ENCODE peak calls at places on chromosomes 5 and 9, in four cellular contexts. R, A, J and P are unnamed samples.

GRCh38 chr9:117344892-117345660 is 69.8 kb downstream of the ASTN2 start:
- DNase-seq in R (no peak), A (no peak), J (no peak), P (no peak)

GRCh38 chr5:151902215-151902614 is 22.4 kb downstream of the GLRA1 start:
- DNase-seq in A (no peak), J (no peak), R (no peak), P (no peak)

GRCh38 chr9:71364196-71364955 is 243.0 kb upstream of the TRPM3 start:
- DNase-seq in R (no peak), J (no peak), A (no peak), P (no peak)

GRCh38 chr5:107670028-107670926 is 460 bp downstream of the EFNA5 start:
- DNase-seq in J (peak), R (no peak), A (peak), P (peak)

GRCh38 chr9:72362680-72363139 is 2.3 kb downstream of the ZFAND5 start:
- DNase-seq in A (peak), R (peak), J (peak), P (no peak)

GRCh38 chr5:10333154-10334006 is 20.1 kb upstream of the MARCHF6 start:
- DNase-seq in R (peak), A (peak), J (no peak), P (no peak)

GRCh38 chr5:170312666-170313065 is 15.1 kb upstream of the LCP2 start:
- DNase-seq in A (no peak), R (no peak), J (no peak), P (no peak)

GRCh38 chr9:119873877-119874276 is 504.6 kb upstream of the BRINP1 start:
- DNase-seq in A (no peak), J (no peak), R (no peak), P (no peak)

GRCh38 chr9:127444921-127445850 is 6.0 kb downstream of the RPL12 start:
- DNase-seq in R (no peak), J (no peak), A (no peak), P (no peak)

GRCh38 chr5:55160493-55161209 is 680 bp downstream of the GPX8 start:
- DNase-seq in R (peak), A (peak), J (no peak), P (peak)

GRCh38 chr5:168076561-168076991 is 214.9 kb upstream of the WWC1 start:
- DNase-seq in R (peak), A (no peak), J (peak), P (no peak)

GRCh38 chr5:68518286-68518685 is 302.7 kb downstream of the PIK3R1 start:
- DNase-seq in J (no peak), A (no peak), R (no peak), P (no peak)

GRCh38 chr5:55820488-55820887 is 30.7 kb upstream of the IL31RA start:
- DNase-seq in R (no peak), A (no peak), J (no peak), P (no peak)

GRCh38 chr9:129845373-129845772 is 10.1 kb downstream of the USP20 start:
- DNase-seq in J (no peak), R (no peak), A (no peak), P (no peak)

GRCh38 chr5:110770286-110770685 is 31.5 kb downstream of the SLC25A46 start:
- DNase-seq in J (no peak), R (no peak), A (no peak), P (no peak)

GRCh38 chr9:130872912-130873503 is 23.6 kb downstream of the QRFP start:
- DNase-seq in J (no peak), A (peak), R (no peak), P (no peak)

GRCh38 chr5:121144764-121145163 is 680.7 kb downstream of the PRR16 start:
- DNase-seq in J (no peak), R (no peak), A (no peak), P (peak)

GRCh38 chr5:172454355-172455086 is at the start of gene SH3PXD2B:
- DNase-seq in R (peak), A (peak), J (peak), P (peak)

GRCh38 chr5:89071101-89071940 is 188.3 kb upstream of the MEF2C start:
- DNase-seq in A (no peak), J (no peak), R (no peak), P (no peak)

GRCh38 chr5:141351591-141351990 is 1.7 kb downstream of the PCDHGB1 start:
- DNase-seq in R (no peak), A (no peak), J (no peak), P (no peak)

GRCh38 chr5:157387683-157388093 is 72.3 kb upstream of the NIPAL4 start:
- DNase-seq in R (no peak), A (no peak), J (no peak), P (peak)

GRCh38 chr5:151719228-151719861 is 32.6 kb upstream of the SPARC start:
- DNase-seq in J (peak), R (peak), A (no peak), P (no peak)

GRCh38 chr9:117444466-117444865 is 29.6 kb upstream of the ASTN2 start:
- DNase-seq in A (no peak), R (no peak), J (no peak), P (no peak)

GRCh38 chr9:87270241-87271234 is 227.1 kb upstream of the DAPK1 start:
- DNase-seq in J (no peak), A (peak), R (peak), P (no peak)

GRCh38 chr9:34550681-34551270 is 28.0 kb upstream of the ENHO start:
- DNase-seq in R (no peak), J (no peak), A (peak), P (no peak)

GRCh38 chr5:11955386-11955785 is 51.1 kb upstream of the CTNND2 start:
- DNase-seq in A (no peak), J (no peak), R (no peak), P (peak)

GRCh38 chr9:27367175-27367798 is 70.3 kb upstream of the EQTN start:
- DNase-seq in J (no peak), R (no peak), A (no peak), P (no peak)

GRCh38 chr9:131042666-131043065 is 33.7 kb downstream of the LAMC3 start:
- DNase-seq in A (no peak), J (no peak), R (no peak), P (no peak)

GRCh38 chr5:17511775-17512325 is 6.3 kb upstream of the TAF11L3 start:
- DNase-seq in J (no peak), A (no peak), R (no peak), P (no peak)

GRCh38 chr5:172343741-172344140 is 60.2 kb upstream of the UBTD2 start:
- DNase-seq in A (no peak), J (no peak), R (no peak), P (no peak)

GRCh38 chr9:122389799-122390481 is 19.1 kb downstream of the PTGS1 start:
- DNase-seq in J (no peak), R (peak), A (no peak), P (no peak)

DNA sequence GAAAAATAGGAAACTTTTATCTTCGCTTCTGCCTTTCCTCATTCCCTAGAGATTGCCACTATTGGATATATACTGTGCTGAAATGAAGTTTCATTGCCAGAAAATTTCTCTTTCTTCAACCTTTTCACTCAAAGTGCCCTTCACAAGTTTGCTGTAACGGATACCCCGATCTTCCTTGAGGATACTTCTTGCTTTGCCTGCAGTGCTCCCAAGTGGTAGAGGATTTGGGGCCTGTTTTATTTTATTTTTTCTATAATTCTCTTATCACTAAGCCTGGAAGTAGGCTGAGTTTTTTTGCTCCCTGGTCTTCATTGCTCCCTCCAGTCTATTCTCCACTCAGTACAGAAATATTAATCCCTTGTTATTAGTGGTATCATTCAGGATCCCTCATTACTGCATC is 481.4 kb upstream of the CDH18 start:
- DNase-seq in A (no peak), J (no peak), R (no peak), P (no peak)
- TF ChIP-seq CTCF in A (no peak), J (no peak), R (no peak), P (no peak)

DNA sequence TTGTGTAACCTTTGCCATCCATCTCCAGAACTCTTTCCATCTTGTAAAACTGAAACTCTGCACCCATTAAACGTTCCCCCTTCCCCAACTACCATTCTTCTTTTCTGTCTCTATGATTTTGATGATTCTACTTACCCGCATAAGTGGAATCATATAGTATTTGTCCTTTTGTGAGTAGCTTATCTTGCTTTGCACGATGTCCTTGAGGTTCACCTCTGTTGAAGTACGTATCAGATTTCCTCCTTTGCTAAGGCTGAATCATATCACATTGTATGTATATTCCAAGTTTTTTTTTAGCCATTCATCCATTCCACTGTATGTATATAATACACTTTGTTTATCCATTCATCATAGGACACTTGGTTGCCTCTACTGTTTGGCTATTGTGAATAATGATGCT is 2.9 kb upstream of the RNF130 start:
- DNase-seq in A (no peak), J (no peak), R (no peak), P (no peak)
- TF ChIP-seq CTCF in A (no peak), J (no peak), R (no peak), P (no peak)

GRCh38 chr5:74216012-74216411 is 424.5 kb downstream of the ENC1 start:
- DNase-seq in R (no peak), J (no peak), A (no peak), P (no peak)

GRCh38 chr5:74209566-74209965 is 431.0 kb downstream of the ENC1 start:
- DNase-seq in R (no peak), J (no peak), A (no peak), P (no peak)

GRCh38 chr5:74206571-74207550 is 433.7 kb downstream of the ENC1 start:
- DNase-seq in R (peak), J (peak), A (peak), P (peak)

DNA sequence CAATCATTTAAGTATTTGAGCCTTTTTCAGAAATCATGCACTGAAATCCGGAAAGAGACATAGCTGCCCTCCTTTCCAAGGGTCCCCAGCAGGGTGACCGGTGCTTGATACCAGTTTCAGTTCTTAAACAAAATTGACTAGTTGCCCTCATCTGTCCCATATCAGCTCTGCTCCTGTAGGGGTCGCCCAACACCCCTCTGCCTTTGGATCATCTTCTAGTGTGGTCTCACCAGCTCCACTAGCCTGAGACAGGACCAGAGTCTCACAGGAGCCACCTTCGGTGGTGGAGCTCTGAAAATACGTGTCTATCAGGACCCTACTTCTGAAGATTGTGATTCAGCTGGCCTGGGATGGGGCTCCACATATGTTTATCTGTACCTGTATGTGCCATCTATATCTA is 428.2 kb downstream of the ENC1 start:
- DNase-seq in R (peak), J (peak), A (no peak), P (no peak)
- TF ChIP-seq CTCF in R (no peak), J (peak), A (peak), P (no peak)

GRCh38 chr5:41722359-41722950 is 147.8 kb downstream of the OXCT1 start:
- DNase-seq in R (no peak), J (no peak), A (no peak), P (no peak)
- TF ChIP-seq CTCF in R (no peak), J (peak), A (no peak), P (no peak)

DNA sequence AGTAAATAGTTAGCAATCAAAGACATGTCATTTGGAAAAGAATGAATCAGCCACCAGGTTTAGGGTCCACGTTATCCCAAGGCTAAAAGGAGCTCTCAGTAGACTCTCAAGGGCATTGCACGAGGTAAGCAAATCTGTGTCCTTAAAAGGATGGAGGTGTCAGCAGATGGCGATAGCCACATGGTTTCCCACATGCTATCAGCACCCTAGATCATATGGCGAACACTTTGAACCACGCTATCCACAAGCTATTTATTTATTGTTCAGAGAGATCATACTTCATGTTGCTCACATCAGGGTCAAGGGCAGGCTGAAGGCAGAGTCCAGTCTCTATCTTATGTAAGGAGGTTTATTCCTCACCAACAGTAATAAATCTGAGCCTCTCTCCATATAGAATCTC is 43.7 kb downstream of the CDH6 start:
- DNase-seq in J (peak), A (no peak), R (peak), P (no peak)
- TF ChIP-seq CTCF in J (peak), A (no peak), R (no peak), P (no peak)

GRCh38 chr5:145471831-145472616 is 363.1 kb downstream of the PRELID2 start:
- DNase-seq in A (peak), J (no peak), R (peak), P (no peak)

GRCh38 chr5:145471026-145471425 is 364.1 kb downstream of the PRELID2 start:
- DNase-seq in R (no peak), J (no peak), A (no peak), P (no peak)

GRCh38 chr5:145470382-145470979 is 364.7 kb downstream of the PRELID2 start:
- DNase-seq in A (no peak), J (no peak), R (no peak), P (no peak)

GRCh38 chr5:145478651-145479050 is 356.5 kb downstream of the PRELID2 start:
- DNase-seq in A (no peak), R (no peak), J (no peak), P (no peak)

GRCh38 chr5:145473032-145473642 is 362.0 kb downstream of the PRELID2 start:
- DNase-seq in R (no peak), J (no peak), A (no peak), P (no peak)
- TF ChIP-seq CTCF in R (no peak), J (no peak), A (no peak), P (no peak)

GRCh38 chr9:75979362-75979761 is 88.9 kb downstream of the PCSK5 start:
- DNase-seq in A (no peak), J (peak), R (peak), P (no peak)
- TF ChIP-seq CTCF in A (no peak), J (peak), R (no peak), P (no peak)

DNA sequence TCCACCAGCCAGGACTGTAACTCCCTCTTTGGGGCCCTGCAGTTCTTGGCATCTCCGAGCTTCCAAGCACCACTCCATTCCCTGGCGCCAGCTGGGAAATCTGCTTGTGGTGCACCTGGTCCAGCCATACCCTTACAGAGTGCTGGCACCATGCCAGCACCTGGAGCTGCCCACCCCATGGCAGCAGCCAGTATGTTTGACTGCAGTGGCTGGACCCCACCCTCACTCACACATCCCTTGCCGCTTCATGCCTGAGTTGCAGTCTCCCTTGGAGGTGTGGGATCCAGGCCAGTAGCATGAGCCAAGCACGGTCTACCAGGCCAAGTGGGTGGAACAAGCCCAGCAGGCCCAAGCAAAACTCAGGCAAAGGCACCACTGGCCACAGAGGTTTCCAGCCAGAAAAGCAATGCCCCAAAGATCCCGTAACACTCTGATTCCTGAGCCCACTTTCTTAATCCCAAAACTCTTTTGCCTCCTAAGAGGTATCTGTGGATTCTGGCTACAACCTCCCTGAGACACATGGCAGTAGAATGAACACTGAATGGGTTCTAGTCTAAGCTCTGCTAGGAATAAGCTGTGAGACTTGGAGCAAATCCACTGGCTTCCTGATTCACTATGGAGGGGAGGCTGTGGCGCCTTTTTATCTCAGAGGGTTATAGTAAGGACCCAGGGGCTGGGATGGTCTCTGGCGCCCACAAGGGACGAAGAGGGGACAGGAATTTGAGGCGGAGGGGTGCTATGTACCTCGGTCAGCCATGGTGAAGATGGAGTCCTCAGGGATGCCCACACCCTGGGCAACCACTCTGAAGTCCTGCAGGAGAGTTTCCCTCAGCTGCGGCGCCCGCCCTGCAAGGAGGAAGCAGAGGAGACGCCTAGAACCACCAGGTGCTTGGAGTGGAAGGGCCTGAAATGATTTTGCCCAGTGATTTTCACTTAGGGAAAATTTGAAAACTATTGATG is 5.6 kb downstream of the AMBP start:
- DNase-seq in R (no peak), A (peak), J (no peak), P (no peak)
- TF ChIP-seq CTCF in R (no peak), A (no peak), J (peak), P (no peak)

GRCh38 chr9:2255128-2255527 is 240.0 kb downstream of the SMARCA2 start:
- DNase-seq in R (no peak), A (no peak), J (no peak), P (no peak)
- TF ChIP-seq CTCF in R (no peak), A (no peak), J (peak), P (no peak)

GRCh38 chr5:113294341-113295110 is 140.3 kb downstream of the TSSK1B start:
- DNase-seq in R (peak), A (peak), J (peak), P (peak)
- TF ChIP-seq CTCF in R (no peak), A (no peak), J (peak), P (no peak)